ENCODE peak calls at places on chromosomes 3 and 15, in four cellular contexts. One of them, this sample, is unnamed. For H3K27me3, the result is how much of the 10 kb centered on the place peaks cover.

GRCh38 chr3:145272684-145273083 is 888.3 kb downstream of the PLOD2 start:
- DNase-seq in left ventricle myocardium inferior: no peak
- DNase-seq in naive thymus-derived CD4-positive, alpha-beta T cell: no peak
- DNase-seq in HepG2: no peak
- DNase-seq in this sample: no peak

GRCh38 chr3:99520511-99520910 is 117.9 kb upstream of the COL8A1 start:
- DNase-seq in left ventricle myocardium inferior: no peak
- DNase-seq in naive thymus-derived CD4-positive, alpha-beta T cell: no peak
- DNase-seq in HepG2: no peak
- DNase-seq in this sample: no peak

GRCh38 chr15:38398134-38398533 is 55.8 kb upstream of the FAM98B start:
- DNase-seq in left ventricle myocardium inferior: peak
- DNase-seq in naive thymus-derived CD4-positive, alpha-beta T cell: no peak
- DNase-seq in HepG2: peak
- DNase-seq in this sample: no peak

GRCh38 chr3:155304394-155304793 is 10.9 kb upstream of the STRIT1 start:
- DNase-seq in left ventricle myocardium inferior: no peak
- DNase-seq in naive thymus-derived CD4-positive, alpha-beta T cell: no peak
- DNase-seq in HepG2: peak
- DNase-seq in this sample: no peak

GRCh38 chr3:46129588-46130272 is 78.4 kb downstream of the CCR1 start:
- DNase-seq in left ventricle myocardium inferior: no peak
- DNase-seq in naive thymus-derived CD4-positive, alpha-beta T cell: no peak
- DNase-seq in HepG2: no peak
- DNase-seq in this sample: no peak

GRCh38 chr3:124261301-124261700 is 269.4 kb upstream of the ROPN1 start:
- DNase-seq in left ventricle myocardium inferior: no peak
- DNase-seq in naive thymus-derived CD4-positive, alpha-beta T cell: no peak
- DNase-seq in HepG2: no peak
- DNase-seq in this sample: no peak

GRCh38 chr15:50685976-50686467 is 575 bp downstream of the TRPM7 start:
- DNase-seq in left ventricle myocardium inferior: peak
- DNase-seq in naive thymus-derived CD4-positive, alpha-beta T cell: peak
- DNase-seq in HepG2: peak
- DNase-seq in this sample: peak

GRCh38 chr15:74263473-74263872 is 27.3 kb downstream of the CCDC33 start:
- DNase-seq in left ventricle myocardium inferior: no peak
- DNase-seq in naive thymus-derived CD4-positive, alpha-beta T cell: no peak
- DNase-seq in HepG2: no peak
- DNase-seq in this sample: no peak

GRCh38 chr15:25249236-25250010 is 189.4 kb downstream of the UBE3A start:
- DNase-seq in left ventricle myocardium inferior: no peak
- DNase-seq in naive thymus-derived CD4-positive, alpha-beta T cell: no peak
- DNase-seq in HepG2: no peak
- DNase-seq in this sample: no peak

GRCh38 chr15:50633653-50634052 is 52.9 kb downstream of the TRPM7 start:
- DNase-seq in left ventricle myocardium inferior: no peak
- DNase-seq in naive thymus-derived CD4-positive, alpha-beta T cell: no peak
- DNase-seq in HepG2: no peak
- DNase-seq in this sample: no peak

GRCh38 chr3:40593351-40593750 is 68.6 kb downstream of the ZNF621 start:
- DNase-seq in left ventricle myocardium inferior: no peak
- DNase-seq in naive thymus-derived CD4-positive, alpha-beta T cell: no peak
- DNase-seq in HepG2: no peak
- DNase-seq in this sample: no peak

GRCh38 chr3:107710851-107711250 is 188.1 kb downstream of the BBX start:
- DNase-seq in left ventricle myocardium inferior: peak
- DNase-seq in naive thymus-derived CD4-positive, alpha-beta T cell: no peak
- DNase-seq in HepG2: no peak
- DNase-seq in this sample: no peak

GRCh38 chr15:41634072-41634628 is 26.1 kb upstream of the MGA start:
- DNase-seq in left ventricle myocardium inferior: no peak
- DNase-seq in naive thymus-derived CD4-positive, alpha-beta T cell: no peak
- DNase-seq in HepG2: no peak
- DNase-seq in this sample: no peak
- H3K27ac ChIP-seq in left ventricle myocardium inferior: no peak
- H3K27ac ChIP-seq in naive thymus-derived CD4-positive, alpha-beta T cell: no peak
- H3K27ac ChIP-seq in HepG2: no peak
- H3K27ac ChIP-seq in this sample: no peak

GRCh38 chr3:43648957-43649356 is 27.1 kb upstream of the ANO10 start:
- DNase-seq in left ventricle myocardium inferior: no peak
- DNase-seq in naive thymus-derived CD4-positive, alpha-beta T cell: no peak
- DNase-seq in HepG2: no peak
- DNase-seq in this sample: no peak

GRCh38 chr3:43649365-43649968 is 27.7 kb upstream of the ANO10 start:
- DNase-seq in left ventricle myocardium inferior: no peak
- DNase-seq in naive thymus-derived CD4-positive, alpha-beta T cell: no peak
- DNase-seq in HepG2: no peak
- DNase-seq in this sample: no peak

GRCh38 chr3:43644443-43644842 is 22.6 kb upstream of the ANO10 start:
- DNase-seq in left ventricle myocardium inferior: no peak
- DNase-seq in naive thymus-derived CD4-positive, alpha-beta T cell: no peak
- DNase-seq in HepG2: no peak
- DNase-seq in this sample: no peak

GRCh38 chr3:43650345-43650744 is 28.5 kb upstream of the ANO10 start:
- DNase-seq in left ventricle myocardium inferior: no peak
- DNase-seq in naive thymus-derived CD4-positive, alpha-beta T cell: no peak
- DNase-seq in HepG2: no peak
- DNase-seq in this sample: no peak

GRCh38 chr3:43647331-43648166 is 25.7 kb upstream of the ANO10 start:
- DNase-seq in left ventricle myocardium inferior: no peak
- DNase-seq in naive thymus-derived CD4-positive, alpha-beta T cell: no peak
- DNase-seq in HepG2: no peak
- DNase-seq in this sample: no peak
- H3K27me3 ChIP-seq in left ventricle myocardium inferior: under half
- H3K27me3 ChIP-seq in naive thymus-derived CD4-positive, alpha-beta T cell: under half
- H3K27me3 ChIP-seq in HepG2: under half
- H3K27me3 ChIP-seq in this sample: under half

DNA sequence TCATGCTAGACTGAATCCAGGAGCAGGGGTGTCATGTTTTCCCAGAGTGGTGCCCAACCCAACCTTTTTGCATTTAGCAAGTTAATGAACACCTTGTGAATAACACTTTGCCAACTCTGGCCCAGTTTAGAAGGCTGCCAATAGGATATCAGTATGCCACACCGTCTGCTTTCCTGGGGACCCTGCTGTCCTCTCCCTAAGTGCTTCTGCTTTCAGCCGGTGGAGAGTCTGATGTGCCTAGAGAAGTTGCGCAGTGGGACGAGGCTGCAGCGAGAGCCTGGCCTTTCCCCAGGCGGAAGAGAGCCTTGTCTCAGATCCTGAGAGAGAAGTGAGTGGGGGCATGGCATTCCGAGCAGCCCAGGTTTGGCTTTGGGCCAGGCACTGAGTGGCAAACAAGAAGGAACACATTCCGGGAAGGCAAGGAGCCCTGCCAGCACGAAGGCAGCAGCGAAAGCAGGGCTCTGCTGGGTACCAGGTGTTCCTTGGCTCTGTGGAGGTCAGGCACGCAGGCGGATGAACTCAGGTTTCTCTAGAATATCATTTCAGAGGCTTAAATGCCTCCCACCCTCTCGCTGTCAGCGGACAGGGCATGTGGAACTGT is 36.9 kb downstream of the SENP8 start:
- DNase-seq in left ventricle myocardium inferior: peak
- DNase-seq in naive thymus-derived CD4-positive, alpha-beta T cell: no peak
- DNase-seq in HepG2: no peak
- DNase-seq in this sample: no peak
- H3K27ac ChIP-seq in left ventricle myocardium inferior: peak
- H3K27ac ChIP-seq in naive thymus-derived CD4-positive, alpha-beta T cell: no peak
- H3K27ac ChIP-seq in HepG2: no peak
- H3K27ac ChIP-seq in this sample: no peak

GRCh38 chr15:69869291-69869690 is 228.4 kb downstream of the TLE3 start:
- DNase-seq in left ventricle myocardium inferior: no peak
- DNase-seq in naive thymus-derived CD4-positive, alpha-beta T cell: no peak
- DNase-seq in HepG2: no peak
- DNase-seq in this sample: no peak

GRCh38 chr15:69873807-69874206 is 223.9 kb downstream of the TLE3 start:
- DNase-seq in left ventricle myocardium inferior: no peak
- DNase-seq in naive thymus-derived CD4-positive, alpha-beta T cell: no peak
- DNase-seq in HepG2: no peak
- DNase-seq in this sample: no peak

GRCh38 chr15:69874321-69874720 is 223.4 kb downstream of the TLE3 start:
- DNase-seq in left ventricle myocardium inferior: no peak
- DNase-seq in naive thymus-derived CD4-positive, alpha-beta T cell: no peak
- DNase-seq in HepG2: peak
- DNase-seq in this sample: no peak

GRCh38 chr15:69869881-69870465 is 227.7 kb downstream of the TLE3 start:
- DNase-seq in left ventricle myocardium inferior: no peak
- DNase-seq in naive thymus-derived CD4-positive, alpha-beta T cell: no peak
- DNase-seq in HepG2: no peak
- DNase-seq in this sample: peak
- H3K27me3 ChIP-seq in left ventricle myocardium inferior: half or more
- H3K27me3 ChIP-seq in naive thymus-derived CD4-positive, alpha-beta T cell: under half
- H3K27me3 ChIP-seq in HepG2: under half
- H3K27me3 ChIP-seq in this sample: under half

DNA sequence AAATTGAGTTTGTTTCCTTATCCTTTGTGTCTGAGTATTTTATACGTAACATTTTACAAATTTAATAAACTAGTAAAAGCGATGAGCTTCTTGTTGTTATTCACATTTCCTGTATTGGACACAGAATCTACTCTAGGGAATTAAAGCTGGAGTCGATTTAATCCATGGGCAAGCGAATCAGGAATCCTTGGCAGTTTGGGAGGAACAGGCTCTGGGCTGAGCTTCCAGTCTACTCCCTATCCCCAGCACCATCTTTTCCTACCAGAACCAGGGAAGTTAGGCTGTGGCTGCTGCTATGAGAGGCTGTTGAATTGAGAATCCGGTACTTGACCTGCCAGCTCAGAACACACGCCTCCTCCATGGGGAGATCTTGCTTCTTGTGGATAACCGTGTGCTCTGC is 437.3 kb upstream of the TPM1 start:
- DNase-seq in left ventricle myocardium inferior: no peak
- DNase-seq in naive thymus-derived CD4-positive, alpha-beta T cell: no peak
- DNase-seq in HepG2: no peak
- DNase-seq in this sample: no peak
- H3K27ac ChIP-seq in left ventricle myocardium inferior: peak
- H3K27ac ChIP-seq in naive thymus-derived CD4-positive, alpha-beta T cell: no peak
- H3K27ac ChIP-seq in HepG2: no peak
- H3K27ac ChIP-seq in this sample: no peak

GRCh38 chr3:14573706-14574105 is 33.6 kb upstream of the GRIP2 start:
- DNase-seq in left ventricle myocardium inferior: no peak
- DNase-seq in naive thymus-derived CD4-positive, alpha-beta T cell: no peak
- DNase-seq in HepG2: no peak
- DNase-seq in this sample: no peak
- H3K27me3 ChIP-seq in left ventricle myocardium inferior: half or more
- H3K27me3 ChIP-seq in naive thymus-derived CD4-positive, alpha-beta T cell: under half
- H3K27me3 ChIP-seq in HepG2: under half
- H3K27me3 ChIP-seq in this sample: half or more

GRCh38 chr15:60373327-60373726 is 24.5 kb downstream of the ANXA2 start:
- DNase-seq in left ventricle myocardium inferior: no peak
- DNase-seq in naive thymus-derived CD4-positive, alpha-beta T cell: no peak
- DNase-seq in HepG2: no peak
- DNase-seq in this sample: no peak
- H3K27ac ChIP-seq in left ventricle myocardium inferior: peak
- H3K27ac ChIP-seq in naive thymus-derived CD4-positive, alpha-beta T cell: no peak
- H3K27ac ChIP-seq in HepG2: peak
- H3K27ac ChIP-seq in this sample: no peak

GRCh38 chr3:77139665-77140064 is 99.8 kb downstream of the ROBO2 start:
- DNase-seq in left ventricle myocardium inferior: no peak
- DNase-seq in naive thymus-derived CD4-positive, alpha-beta T cell: no peak
- DNase-seq in HepG2: no peak
- DNase-seq in this sample: no peak

GRCh38 chr3:77134801-77135200 is 94.9 kb downstream of the ROBO2 start:
- DNase-seq in left ventricle myocardium inferior: no peak
- DNase-seq in naive thymus-derived CD4-positive, alpha-beta T cell: no peak
- DNase-seq in HepG2: no peak
- DNase-seq in this sample: no peak
- H3K27me3 ChIP-seq in left ventricle myocardium inferior: under half
- H3K27me3 ChIP-seq in naive thymus-derived CD4-positive, alpha-beta T cell: under half
- H3K27me3 ChIP-seq in HepG2: under half
- H3K27me3 ChIP-seq in this sample: under half

DNA sequence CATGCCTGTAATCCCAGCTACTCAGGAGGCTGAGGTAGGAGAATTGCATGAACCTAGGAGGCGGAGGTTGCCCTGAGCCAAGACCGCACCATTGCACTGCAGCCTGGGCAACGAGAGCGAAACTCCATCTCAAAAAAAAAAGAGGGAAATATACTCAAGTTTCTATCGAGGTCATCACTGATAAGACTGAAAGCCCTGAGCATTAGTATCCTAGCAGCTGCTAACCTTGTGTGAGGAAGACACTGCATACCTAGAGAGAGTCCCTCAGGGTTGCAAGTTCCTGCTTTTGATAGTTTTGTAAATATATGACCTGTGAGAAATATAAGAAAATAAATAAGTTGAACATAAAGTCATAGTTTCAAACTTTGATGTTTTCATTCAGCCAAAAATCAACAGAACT is 20.0 kb upstream of the USP3 start:
- DNase-seq in left ventricle myocardium inferior: no peak
- DNase-seq in naive thymus-derived CD4-positive, alpha-beta T cell: no peak
- DNase-seq in HepG2: no peak
- DNase-seq in this sample: peak
- H3K27ac ChIP-seq in left ventricle myocardium inferior: no peak
- H3K27ac ChIP-seq in naive thymus-derived CD4-positive, alpha-beta T cell: peak
- H3K27ac ChIP-seq in HepG2: no peak
- H3K27ac ChIP-seq in this sample: peak

This sample was measured in MM.1S.